ENCODE peak calls at places on chromosomes 2 and 18, in seven cellular contexts. G is RWPE1; S is neural progenitor cell; U is stimulated activated CD4-positive, alpha-beta T cell treated with anti-CD3 and anti-CD28 coated beads, TNF-alpha, amount 100 ng/mL, for 24 hours; Q is heart left ventricle; B is midbrain; Z is GM03348. O is an unnamed sample.

GRCh38 chr2:3608373-3609278 is 13.7 kb downstream of the COLEC11 start:
- DNase-seq in G (no peak), S (no peak), U (no peak), Q (no peak), B (no peak), Z (peak), O (no peak)

GRCh38 chr18:49510393-49511115 is 23.5 kb upstream of the C18orf32 start:
- DNase-seq in G (peak), S (peak), U (peak), Q (peak), B (peak), Z (peak), O (peak)

GRCh38 chr2:144460981-144461766 is 58.7 kb downstream of the ZEB2 start:
- DNase-seq in G (no peak), S (no peak), U (no peak), Q (no peak), B (peak), Z (no peak), O (no peak)

GRCh38 chr2:40101076-40101688 is 322.1 kb upstream of the THUMPD2 start:
- DNase-seq in G (no peak), S (peak), U (no peak), Q (no peak), B (no peak), Z (no peak), O (no peak)

GRCh38 chr2:33184026-33184425 is 237.3 kb downstream of the LTBP1 start:
- DNase-seq in G (no peak), S (no peak), U (no peak), Q (no peak), B (no peak), Z (no peak), O (no peak)

GRCh38 chr2:162074579-162074922 is 536 bp upstream of the DPP4 start:
- DNase-seq in G (no peak), S (no peak), U (no peak), Q (no peak), B (no peak), Z (no peak), O (no peak)

GRCh38 chr2:219521066-219521880 is 7.0 kb downstream of the ASIC4 start:
- DNase-seq in G (peak), S (peak), U (no peak), Q (no peak), B (no peak), Z (peak), O (peak)

GRCh38 chr18:80238651-80239260 is 8.6 kb downstream of the PARD6G start:
- DNase-seq in G (no peak), S (no peak), U (no peak), Q (no peak), B (no peak), Z (no peak), O (no peak)

GRCh38 chr2:229486673-229487072 is 215.6 kb upstream of the PID1 start:
- DNase-seq in G (no peak), S (peak), U (no peak), Q (no peak), B (no peak), Z (no peak), O (no peak)

GRCh38 chr2:36667931-36668330 is 28.6 kb upstream of the VIT start:
- DNase-seq in G (no peak), S (peak), U (no peak), Q (no peak), B (no peak), Z (no peak), O (peak)

GRCh38 chr18:58668897-58669296 is 2.4 kb upstream of the MALT1 start:
- DNase-seq in G (peak), S (no peak), U (no peak), Q (no peak), B (no peak), Z (no peak), O (no peak)

GRCh38 chr2:196131949-196132925 is 39.1 kb downstream of the STK17B start:
- DNase-seq in G (no peak), S (peak), U (no peak), Q (no peak), B (no peak), Z (no peak), O (peak)

GRCh38 chr2:105541189-105542050 is 142.6 kb upstream of the FHL2 start:
- DNase-seq in G (peak), S (no peak), U (no peak), Q (no peak), B (no peak), Z (no peak), O (no peak)

GRCh38 chr2:239869272-239870155 is 155.6 kb downstream of the NDUFA10 start:
- DNase-seq in G (no peak), S (no peak), U (no peak), Q (no peak), B (no peak), Z (no peak), O (no peak)

GRCh38 chr2:218039171-218039570 is 29.9 kb upstream of the RUFY4 start:
- DNase-seq in G (peak), S (no peak), U (no peak), Q (no peak), B (no peak), Z (no peak), O (no peak)

GRCh38 chr2:224584111-224584764 is 925 bp downstream of the CUL3 start:
- DNase-seq in G (peak), S (peak), U (peak), Q (no peak), B (peak), Z (peak), O (peak)